ENCODE peak calls at places on chromosomes 2 and 18, in nine cellular contexts. One of them, this sample, is unnamed.
A peak's percentile ranks its signal among the peaks of the same experiment; 100 is the strongest.

GRCh38 chr2:1742680-1743395 is 1.5 kb downstream of the PXDN start:
- DNase-seq in RPMI7951: peak; percentile 90
- DNase-seq in retina: peak; percentile 88
- DNase-seq in NCI-H2081: peak; percentile 76
- DNase-seq in RKO: no peak
- DNase-seq in neural crest cell: peak; percentile 60
- DNase-seq in activated T-cell treated with anti-CD3 and anti-CD28 coated beads for 4 hours: no peak
- DNase-seq in right lobe of liver: peak; percentile 59
- DNase-seq in GM23248: peak; percentile 96
- DNase-seq in this sample: peak; percentile 83

GRCh38 chr2:179946810-179947485 is 60.1 kb downstream of the CWC22 start:
- DNase-seq in RPMI7951: no peak
- DNase-seq in retina: no peak
- DNase-seq in activated T-cell treated with anti-CD3 and anti-CD28 coated beads for 4 hours: no peak
- DNase-seq in GM23248: no peak
- DNase-seq in RKO: no peak
- DNase-seq in right lobe of liver: no peak
- DNase-seq in NCI-H2081: no peak
- DNase-seq in neural crest cell: no peak
- DNase-seq in this sample: no peak

GRCh38 chr2:235263205-235264120 is 230.4 kb upstream of the AGAP1 start:
- DNase-seq in retina: peak; percentile 40
- DNase-seq in neural crest cell: peak; percentile 62
- DNase-seq in RPMI7951: peak; percentile 94
- DNase-seq in NCI-H2081: no peak
- DNase-seq in activated T-cell treated with anti-CD3 and anti-CD28 coated beads for 4 hours: no peak
- DNase-seq in RKO: peak; percentile 91
- DNase-seq in right lobe of liver: peak; percentile 60
- DNase-seq in GM23248: peak; percentile 99
- DNase-seq in this sample: peak; percentile 34

GRCh38 chr2:60007666-60008065 is 545.8 kb downstream of the BCL11A start:
- DNase-seq in neural crest cell: no peak
- DNase-seq in activated T-cell treated with anti-CD3 and anti-CD28 coated beads for 4 hours: no peak
- DNase-seq in retina: no peak
- DNase-seq in right lobe of liver: no peak
- DNase-seq in RKO: no peak
- DNase-seq in RPMI7951: no peak
- DNase-seq in GM23248: no peak
- DNase-seq in NCI-H2081: no peak
- DNase-seq in this sample: peak; percentile 19

GRCh38 chr18:49023938-49024341 is 73.2 kb upstream of the SMAD7 start:
- DNase-seq in retina: no peak
- DNase-seq in right lobe of liver: no peak
- DNase-seq in RPMI7951: no peak
- DNase-seq in RKO: no peak
- DNase-seq in NCI-H2081: no peak
- DNase-seq in neural crest cell: no peak
- DNase-seq in activated T-cell treated with anti-CD3 and anti-CD28 coated beads for 4 hours: no peak
- DNase-seq in GM23248: no peak
- DNase-seq in this sample: no peak

GRCh38 chr2:237711458-237712150 is 84.2 kb downstream of the LRRFIP1 start:
- DNase-seq in RKO: no peak
- DNase-seq in RPMI7951: no peak
- DNase-seq in GM23248: no peak
- DNase-seq in NCI-H2081: no peak
- DNase-seq in right lobe of liver: no peak
- DNase-seq in retina: no peak
- DNase-seq in neural crest cell: no peak
- DNase-seq in activated T-cell treated with anti-CD3 and anti-CD28 coated beads for 4 hours: no peak
- DNase-seq in this sample: no peak

GRCh38 chr2:223019987-223020717 is 31.8 kb upstream of the KCNE4 start:
- DNase-seq in RKO: no peak
- DNase-seq in right lobe of liver: no peak
- DNase-seq in retina: no peak
- DNase-seq in neural crest cell: no peak
- DNase-seq in activated T-cell treated with anti-CD3 and anti-CD28 coated beads for 4 hours: no peak
- DNase-seq in RPMI7951: no peak
- DNase-seq in GM23248: no peak
- DNase-seq in NCI-H2081: no peak
- DNase-seq in this sample: no peak

GRCh38 chr18:68940039-68940438 is 142.2 kb downstream of the CCDC102B start:
- DNase-seq in activated T-cell treated with anti-CD3 and anti-CD28 coated beads for 4 hours: no peak
- DNase-seq in RPMI7951: no peak
- DNase-seq in retina: no peak
- DNase-seq in GM23248: peak; percentile 10
- DNase-seq in RKO: no peak
- DNase-seq in right lobe of liver: no peak
- DNase-seq in neural crest cell: no peak
- DNase-seq in NCI-H2081: no peak
- DNase-seq in this sample: no peak

GRCh38 chr2:191023235-191023679 is 9.3 kb upstream of the STAT1 start:
- DNase-seq in NCI-H2081: no peak
- DNase-seq in GM23248: no peak
- DNase-seq in neural crest cell: no peak
- DNase-seq in RPMI7951: no peak
- DNase-seq in retina: no peak
- DNase-seq in activated T-cell treated with anti-CD3 and anti-CD28 coated beads for 4 hours: no peak
- DNase-seq in RKO: no peak
- DNase-seq in right lobe of liver: no peak
- DNase-seq in this sample: no peak

GRCh38 chr2:188970201-188970600 is 4.0 kb upstream of the COL3A1 start:
- DNase-seq in NCI-H2081: no peak
- DNase-seq in neural crest cell: no peak
- DNase-seq in RKO: no peak
- DNase-seq in retina: no peak
- DNase-seq in right lobe of liver: no peak
- DNase-seq in activated T-cell treated with anti-CD3 and anti-CD28 coated beads for 4 hours: no peak
- DNase-seq in GM23248: peak; percentile 34
- DNase-seq in RPMI7951: no peak
- DNase-seq in this sample: no peak

GRCh38 chr2:30670453-30670852 is 136.8 kb downstream of the CAPN13 start:
- DNase-seq in retina: no peak
- DNase-seq in NCI-H2081: no peak
- DNase-seq in RPMI7951: no peak
- DNase-seq in neural crest cell: no peak
- DNase-seq in right lobe of liver: no peak
- DNase-seq in RKO: peak; percentile 4
- DNase-seq in GM23248: no peak
- DNase-seq in activated T-cell treated with anti-CD3 and anti-CD28 coated beads for 4 hours: no peak
- DNase-seq in this sample: no peak